ENCODE peak calls at places on chromosome 18, in four cellular contexts. One of them, this sample, is unnamed. For H3K9me3, the result is how much of the 10 kb centered on the place peaks cover.

GRCh38 chr18:32349728-32350395 is 120.8 kb downstream of the GAREM1 start:
- DNase-seq in BE2C: no peak
- DNase-seq in left lung: peak
- DNase-seq in fibroblast of lung: peak
- DNase-seq in this sample: no peak

GRCh38 chr18:25962176-25962575 is 128.2 kb downstream of the SS18 start:
- DNase-seq in left lung: no peak
- DNase-seq in fibroblast of lung: no peak
- DNase-seq in BE2C: no peak
- DNase-seq in this sample: no peak

GRCh38 chr18:58557013-58557435 is 71.9 kb downstream of the ALPK2 start:
- DNase-seq in left lung: no peak
- DNase-seq in BE2C: no peak
- DNase-seq in fibroblast of lung: no peak
- DNase-seq in this sample: no peak

GRCh38 chr18:3665780-3666525 is 216.0 kb downstream of the TGIF1 start:
- DNase-seq in left lung: peak
- DNase-seq in fibroblast of lung: peak
- DNase-seq in BE2C: peak
- DNase-seq in this sample: peak

GRCh38 chr18:7872569-7872968 is 305.5 kb downstream of the PTPRM start:
- DNase-seq in fibroblast of lung: peak
- DNase-seq in left lung: peak
- DNase-seq in BE2C: no peak
- DNase-seq in this sample: no peak

GRCh38 chr18:66749030-66749429 is 145.1 kb upstream of the CDH19 start:
- DNase-seq in BE2C: no peak
- DNase-seq in fibroblast of lung: no peak
- DNase-seq in left lung: no peak
- DNase-seq in this sample: peak

GRCh38 chr18:57844319-57844718 is 41.2 kb upstream of the ATP8B1 start:
- DNase-seq in fibroblast of lung: no peak
- DNase-seq in BE2C: no peak
- DNase-seq in left lung: no peak
- DNase-seq in this sample: no peak

GRCh38 chr18:44920441-44920840 is 239.8 kb downstream of the SETBP1 start:
- DNase-seq in fibroblast of lung: no peak
- DNase-seq in left lung: no peak
- DNase-seq in BE2C: no peak
- DNase-seq in this sample: no peak

GRCh38 chr18:48330016-48330991 is 78.9 kb downstream of the ZBTB7C start:
- DNase-seq in left lung: no peak
- DNase-seq in fibroblast of lung: peak
- DNase-seq in BE2C: no peak
- DNase-seq in this sample: no peak

GRCh38 chr18:7090771-7091170 is 26.8 kb downstream of the LAMA1 start:
- DNase-seq in fibroblast of lung: no peak
- DNase-seq in left lung: no peak
- DNase-seq in BE2C: no peak
- DNase-seq in this sample: no peak

DNA sequence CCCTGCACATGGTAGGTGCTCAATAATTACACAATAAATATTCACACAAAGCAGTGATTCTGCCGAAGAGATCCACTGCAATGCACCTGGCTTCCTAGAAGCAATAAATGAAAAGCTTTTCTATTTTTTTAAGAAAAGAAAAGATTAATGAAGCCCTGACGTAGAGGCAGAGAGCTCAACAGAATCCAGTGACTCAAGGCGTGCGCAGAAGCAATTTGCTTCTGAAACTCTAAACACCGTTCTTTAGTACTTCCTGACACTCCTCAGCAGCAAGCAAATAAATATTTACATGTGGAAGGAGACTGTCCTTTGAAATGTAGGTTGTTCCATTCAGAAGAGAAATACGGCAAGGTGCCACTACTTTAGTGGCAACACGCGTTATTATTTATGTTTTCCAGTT is 126.1 kb upstream of the ZNF516 start:
- DNase-seq in fibroblast of lung: peak
- DNase-seq in left lung: no peak
- DNase-seq in BE2C: no peak
- DNase-seq in this sample: no peak
- H3K4me3 ChIP-seq in fibroblast of lung: peak
- H3K4me3 ChIP-seq in left lung: peak
- H3K4me3 ChIP-seq in BE2C: no peak
- H3K4me3 ChIP-seq in this sample: no peak

DNA sequence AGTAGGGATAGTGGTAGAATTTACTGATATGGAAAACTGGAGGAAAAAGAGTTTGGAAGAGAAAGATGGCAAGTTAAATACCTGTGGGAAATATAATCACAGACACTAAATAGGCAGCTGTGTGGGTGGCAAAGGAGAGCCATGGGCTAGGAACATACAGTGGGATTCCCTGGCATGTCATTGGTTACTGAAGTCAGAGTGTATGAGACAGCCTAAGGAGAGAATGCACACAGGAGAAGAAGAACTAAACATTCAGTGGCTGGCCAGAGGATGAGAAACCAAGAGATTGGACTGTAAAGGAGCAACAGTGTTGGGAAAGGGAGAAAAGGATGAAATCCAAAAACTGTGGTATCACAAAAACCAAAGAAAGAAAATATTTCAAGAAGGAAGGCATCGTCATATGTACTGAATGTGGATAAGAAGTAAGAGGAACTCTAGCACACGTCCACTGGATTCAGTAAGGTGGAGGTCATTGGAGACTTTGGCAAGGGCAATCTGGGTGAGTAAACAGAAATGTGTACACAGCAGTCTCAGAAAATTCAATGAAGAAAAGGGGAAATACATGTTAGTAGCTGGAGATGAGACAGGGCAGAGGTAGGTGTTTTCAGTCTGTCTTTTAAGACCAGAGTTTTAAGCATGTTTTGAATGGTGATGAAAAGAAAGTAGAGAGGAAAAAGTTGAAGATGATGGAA is 83.3 kb downstream of the SPIRE1 start:
- DNase-seq in fibroblast of lung: no peak
- DNase-seq in left lung: no peak
- DNase-seq in BE2C: no peak
- DNase-seq in this sample: no peak
- H3K9me3 ChIP-seq in fibroblast of lung: under half
- H3K9me3 ChIP-seq in left lung: under half
- H3K9me3 ChIP-seq in BE2C: under half
- H3K9me3 ChIP-seq in this sample: under half

GRCh38 chr18:46152808-46153617 is 48.8 kb downstream of the HAUS1 start:
- DNase-seq in BE2C: peak
- DNase-seq in left lung: peak
- DNase-seq in fibroblast of lung: no peak
- DNase-seq in this sample: no peak
- H3K4me3 ChIP-seq in BE2C: no peak
- H3K4me3 ChIP-seq in left lung: no peak
- H3K4me3 ChIP-seq in fibroblast of lung: no peak
- H3K4me3 ChIP-seq in this sample: no peak

DNA sequence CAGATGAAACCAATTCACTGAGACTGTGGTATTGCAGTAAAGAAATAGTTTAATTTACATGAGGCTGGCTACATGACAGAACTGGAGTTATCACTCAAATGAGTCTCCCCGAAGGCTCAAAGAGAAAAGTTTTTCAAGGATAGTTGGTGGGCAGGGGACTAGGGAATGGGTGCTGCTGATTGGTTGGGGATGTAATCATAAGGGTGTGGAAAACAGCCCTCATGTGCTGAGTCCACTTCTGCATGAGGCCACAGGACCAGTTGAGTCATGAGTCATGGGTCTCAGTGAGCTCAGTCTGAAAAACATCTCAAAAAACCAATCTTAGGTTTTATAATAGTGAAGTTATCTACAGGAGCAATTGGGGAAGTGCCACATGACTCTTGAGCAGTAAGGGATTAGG is 173.1 kb upstream of the NDUFV2 start:
- DNase-seq in fibroblast of lung: no peak
- DNase-seq in BE2C: no peak
- DNase-seq in left lung: no peak
- DNase-seq in this sample: no peak
- H3K9me3 ChIP-seq in fibroblast of lung: under half
- H3K9me3 ChIP-seq in BE2C: under half
- H3K9me3 ChIP-seq in left lung: under half
- H3K9me3 ChIP-seq in this sample: under half

GRCh38 chr18:75212626-75213110 is 2.1 kb downstream of the TSHZ1 start:
- DNase-seq in BE2C: no peak
- DNase-seq in left lung: no peak
- DNase-seq in fibroblast of lung: no peak
- DNase-seq in this sample: no peak

GRCh38 chr18:75211002-75211621 is 515 bp downstream of the TSHZ1 start:
- DNase-seq in fibroblast of lung: peak
- DNase-seq in left lung: no peak
- DNase-seq in BE2C: no peak
- DNase-seq in this sample: no peak

GRCh38 chr18:75210274-75211001 is at the start of gene TSHZ1:
- DNase-seq in BE2C: peak
- DNase-seq in fibroblast of lung: peak
- DNase-seq in left lung: peak
- DNase-seq in this sample: no peak

GRCh38 chr18:75213610-75214009 is 3.0 kb downstream of the TSHZ1 start:
- DNase-seq in BE2C: no peak
- DNase-seq in left lung: no peak
- DNase-seq in fibroblast of lung: peak
- DNase-seq in this sample: no peak

GRCh38 chr18:75211721-75212625 is 1.4 kb downstream of the TSHZ1 start:
- DNase-seq in BE2C: no peak
- DNase-seq in left lung: peak
- DNase-seq in fibroblast of lung: no peak
- DNase-seq in this sample: no peak
- H3K4me3 ChIP-seq in BE2C: peak
- H3K4me3 ChIP-seq in left lung: peak
- H3K4me3 ChIP-seq in fibroblast of lung: peak
- H3K4me3 ChIP-seq in this sample: peak

GRCh38 chr18:72409923-72410322 is 134.2 kb downstream of the CBLN2 start:
- DNase-seq in left lung: no peak
- DNase-seq in fibroblast of lung: no peak
- DNase-seq in BE2C: no peak
- DNase-seq in this sample: no peak
- H3K9me3 ChIP-seq in left lung: under half
- H3K9me3 ChIP-seq in fibroblast of lung: under half
- H3K9me3 ChIP-seq in BE2C: under half
- H3K9me3 ChIP-seq in this sample: under half

GRCh38 chr18:34222025-34222395 is 2.7 kb downstream of the NOL4 start:
- DNase-seq in BE2C: peak
- DNase-seq in left lung: no peak
- DNase-seq in fibroblast of lung: no peak
- DNase-seq in this sample: no peak
- H3K4me3 ChIP-seq in BE2C: peak
- H3K4me3 ChIP-seq in left lung: no peak
- H3K4me3 ChIP-seq in fibroblast of lung: peak
- H3K4me3 ChIP-seq in this sample: peak

DNA sequence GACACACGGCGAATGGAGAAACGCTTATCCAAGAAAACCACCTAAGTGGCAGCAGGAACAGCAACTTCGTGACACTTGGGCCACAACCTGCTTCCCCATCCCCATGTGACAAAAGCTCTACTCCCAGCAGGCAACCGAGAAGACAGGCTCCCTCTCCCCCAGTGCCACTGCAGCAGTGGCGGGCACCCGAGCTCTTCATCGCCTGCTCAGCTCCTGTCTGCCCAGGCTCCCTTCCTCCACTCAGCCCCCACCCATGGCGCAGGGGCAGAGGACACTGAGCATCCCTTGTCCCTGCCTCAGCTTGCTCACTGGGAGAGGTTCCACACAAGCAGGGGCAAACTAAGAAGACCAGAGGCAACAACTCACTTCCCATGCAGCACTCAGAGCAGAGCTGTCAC is 22.9 kb downstream of the SLC66A2 start:
- DNase-seq in BE2C: no peak
- DNase-seq in fibroblast of lung: no peak
- DNase-seq in left lung: peak
- DNase-seq in this sample: no peak
- H3K9me3 ChIP-seq in BE2C: under half
- H3K9me3 ChIP-seq in fibroblast of lung: under half
- H3K9me3 ChIP-seq in left lung: half or more
- H3K9me3 ChIP-seq in this sample: under half

This sample was measured in iPS DF 6.9.